ENCODE peak calls at places on chromosome 17, in eight cellular contexts. C is neural crest cell; A is naive thymus-derived CD8-positive, alpha-beta T cell; X is NCI-H1417; M is activated CD8-positive, alpha-beta T cell treated with anti-CD3 and anti-CD28 coated beads for 36 hours; K is RPMI8226; V is pons; Z is stimulated activated CD8-positive, alpha-beta memory T cell treated with anti-CD3 and anti-CD28 coated beads, Interleukin-2, amount 100 ng/mL, for 1 hour. J is an unnamed sample.
A peak's percentile ranks its signal among the peaks of the same experiment; 100 is the strongest.

GRCh38 chr17:45334231-45334630 is 17.4 kb upstream of the MAP3K14 start:
- DNase-seq in Z (no peak), A (no peak), M (no peak), K (no peak), X (peak; percentile 92), V (no peak), C (no peak), J (no peak)

GRCh38 chr17:352421-353212 is at the start of gene RPH3AL:
- DNase-seq in X (peak; percentile 87), M (no peak), C (no peak), Z (no peak), V (no peak), A (no peak), K (no peak), J (no peak)

GRCh38 chr17:72614871-72615626 is 477.4 kb downstream of the SLC39A11 start:
- DNase-seq in C (peak; percentile 55), K (no peak), M (no peak), V (peak; percentile 97), X (peak; percentile 7), Z (no peak), A (no peak), J (no peak)

GRCh38 chr17:351875-352420 is 659 bp downstream of the RPH3AL start:
- DNase-seq in V (no peak), K (no peak), Z (no peak), C (no peak), A (no peak), M (no peak), X (peak; percentile 54), J (no peak)

GRCh38 chr17:2081564-2081963 is 26.7 kb downstream of the HIC1 start:
- DNase-seq in X (no peak), V (no peak), M (no peak), Z (no peak), A (no peak), C (no peak), K (no peak), J (no peak)

GRCh38 chr17:40467281-40467867 is 24.1 kb downstream of the IGFBP4 start:
- DNase-seq in X (no peak), Z (no peak), A (no peak), K (no peak), V (no peak), C (no peak), M (no peak), J (no peak)

GRCh38 chr17:13429201-13429600 is 172.5 kb downstream of the HS3ST3A1 start:
- DNase-seq in Z (no peak), K (no peak), A (no peak), X (no peak), M (no peak), V (no peak), C (no peak), J (no peak)

GRCh38 chr17:63039342-63039741 is 73.3 kb downstream of the TANC2 start:
- DNase-seq in X (peak; percentile 75), Z (no peak), M (peak; percentile 7), C (no peak), K (peak; percentile 79), A (no peak), V (peak; percentile 65), J (no peak)

GRCh38 chr17:8310601-8311123 is 621 bp downstream of the ARHGEF15 start:
- DNase-seq in K (no peak), C (no peak), M (no peak), X (no peak), Z (no peak), V (no peak), A (no peak), J (no peak)

GRCh38 chr17:82055023-82055964 is 3.6 kb downstream of the GPS1 start:
- DNase-seq in Z (no peak), K (no peak), V (no peak), C (no peak), X (no peak), A (no peak), M (no peak), J (no peak)

GRCh38 chr17:81488276-81488860 is 24.2 kb downstream of the ACTG1 start:
- DNase-seq in C (no peak), K (no peak), Z (no peak), V (no peak), X (peak; percentile 66), M (peak; percentile 51), A (no peak), J (no peak)

GRCh38 chr17:27489045-27489715 is 32.9 kb downstream of the KSR1 start:
- DNase-seq in K (no peak), X (no peak), A (no peak), M (no peak), V (peak; percentile 59), C (no peak), Z (no peak), J (no peak)

GRCh38 chr17:76153640-76154039 is 12.6 kb upstream of the FOXJ1 start:
- DNase-seq in V (no peak), C (no peak), K (no peak), Z (no peak), M (no peak), A (no peak), X (peak; percentile 28), J (no peak)

GRCh38 chr17:79950711-79951110 is 85.0 kb downstream of the TBC1D16 start:
- DNase-seq in X (peak; percentile 13), K (no peak), A (no peak), C (peak; percentile 62), M (no peak), Z (no peak), V (peak; percentile 89), J (no peak)

GRCh38 chr17:38628441-38628840 is 22.7 kb upstream of the SRCIN1 start:
- DNase-seq in Z (no peak), V (no peak), K (no peak), X (peak; percentile 41), M (peak; percentile 4), A (no peak), C (no peak), J (no peak)

GRCh38 chr17:79949646-79950292 is 85.9 kb downstream of the TBC1D16 start:
- DNase-seq in X (no peak), Z (no peak), K (no peak), A (no peak), C (no peak), V (no peak), M (no peak), J (no peak)

GRCh38 chr17:32929288-32929574 is 1.3 kb downstream of the TMEM98 start:
- DNase-seq in X (no peak), Z (no peak), C (peak; percentile 27), K (no peak), V (no peak), M (no peak), A (no peak), J (no peak)

GRCh38 chr17:82794781-82795505 is 43.1 kb downstream of the TBCD start:
- DNase-seq in V (no peak), Z (no peak), C (no peak), K (no peak), M (no peak), X (no peak), A (no peak), J (no peak)

GRCh38 chr17:27256225-27257030 is 37.5 kb upstream of the WSB1 start:
- DNase-seq in V (no peak), A (no peak), K (no peak), C (no peak), Z (no peak), M (no peak), X (no peak), J (no peak)

GRCh38 chr17:51764387-51764971 is 394.0 kb downstream of the CA10 start:
- DNase-seq in Z (peak; percentile 4), X (peak; percentile 73), C (peak; percentile 45), A (peak; percentile 5), K (peak; percentile 63), V (peak; percentile 76), M (peak; percentile 47), J (peak; percentile 16)

J was measured in natural killer cell.